ENCODE peak calls at places on chromosomes 7 and 10, in six cellular contexts. L, J, X, Z, G and U are unnamed samples.

GRCh38 chr10:100038561-100039071 is 28.9 kb upstream of the DNMBP start:
- DNase-seq in G (no peak), L (no peak), Z (no peak), X (no peak), J (no peak), U (peak)

GRCh38 chr7:82319674-82320118 is 123.9 kb downstream of the CACNA2D1 start:
- DNase-seq in J (peak), L (no peak), Z (no peak), X (no peak), G (peak), U (peak)

GRCh38 chr10:35208536-35208935 is 81.9 kb downstream of the CREM start:
- DNase-seq in X (no peak), J (no peak), Z (no peak), G (no peak), L (no peak), U (no peak)

GRCh38 chr7:13742719-13743640 is 246.5 kb downstream of the ETV1 start:
- DNase-seq in G (peak), J (peak), X (peak), L (no peak), Z (no peak), U (peak)

GRCh38 chr10:88782222-88782621 is 20.3 kb upstream of the LIPM start:
- DNase-seq in Z (no peak), X (no peak), J (no peak), G (no peak), L (no peak), U (no peak)

GRCh38 chr7:6564091-6564770 is 13.0 kb upstream of the GRID2IP start:
- DNase-seq in X (no peak), G (no peak), J (no peak), L (no peak), Z (no peak), U (no peak)

GRCh38 chr7:129427646-129428045 is 6.6 kb upstream of the STRIP2 start:
- DNase-seq in L (no peak), J (no peak), X (no peak), G (no peak), Z (no peak), U (no peak)

GRCh38 chr7:69968969-69969368 is 370.7 kb downstream of the AUTS2 start:
- DNase-seq in G (no peak), L (no peak), Z (no peak), X (no peak), J (no peak), U (no peak)

GRCh38 chr7:92778972-92779371 is 57.4 kb downstream of the CDK6 start:
- DNase-seq in G (peak), J (peak), X (no peak), Z (no peak), L (no peak), U (no peak)

GRCh38 chr7:27190284-27190748 is 5.3 kb upstream of the HOXA11 start:
- DNase-seq in G (no peak), L (no peak), Z (no peak), X (no peak), J (no peak), U (no peak)

GRCh38 chr10:21530616-21531015 is 3.4 kb upstream of the MLLT10 start:
- DNase-seq in X (no peak), J (no peak), L (no peak), G (peak), Z (no peak), U (no peak)

GRCh38 chr10:69641261-69641980 is 11.4 kb downstream of the FAM241B start:
- DNase-seq in L (no peak), G (no peak), X (no peak), Z (no peak), J (no peak), U (no peak)

GRCh38 chr10:12401466-12401865 is 52.1 kb downstream of the CAMK1D start:
- DNase-seq in X (no peak), J (no peak), L (no peak), G (no peak), Z (no peak), U (no peak)

GRCh38 chr10:114374141-114374791 is 30.0 kb downstream of the AFAP1L2 start:
- DNase-seq in L (no peak), J (peak), X (no peak), Z (no peak), G (peak), U (no peak)

GRCh38 chr10:48478980-48479811 is 125.7 kb downstream of the ARHGAP22 start:
- DNase-seq in J (no peak), X (peak), G (no peak), Z (no peak), L (no peak), U (no peak)

GRCh38 chr10:70265032-70265689 is 18.6 kb downstream of the NPFFR1 start:
- DNase-seq in Z (peak), G (no peak), J (no peak), X (peak), L (no peak), U (peak)

GRCh38 chr10:86759073-86759672 is 2.8 kb downstream of the BMPR1A start:
- DNase-seq in G (peak), L (no peak), X (no peak), J (peak), Z (no peak), U (no peak)

GRCh38 chr7:135755351-135755753 is 6.7 kb upstream of the FAM180A start:
- DNase-seq in Z (no peak), G (no peak), L (no peak), X (no peak), J (no peak), U (no peak)

GRCh38 chr10:77428776-77429395 is 208.7 kb downstream of the KCNMA1 start:
- DNase-seq in X (peak), J (peak), L (no peak), G (peak), Z (no peak), U (peak)

GRCh38 chr10:118594392-118595063 is 920 bp downstream of the PRLHR start:
- DNase-seq in X (peak), L (peak), G (peak), J (peak), Z (peak), U (peak)

GRCh38 chr10:1149793-1150637 is 93.8 kb downstream of the WDR37 start:
- DNase-seq in X (no peak), J (peak), Z (no peak), G (no peak), L (no peak), U (peak)

GRCh38 chr7:100483728-100484635 is at the start of gene NYAP1:
- DNase-seq in L (peak), X (peak), Z (no peak), G (peak), J (peak), U (peak)

GRCh38 chr10:104274762-104275721 is 6.1 kb downstream of the GSTO2 start:
- DNase-seq in X (peak), L (no peak), J (no peak), Z (peak), G (no peak), U (peak)

GRCh38 chr10:86715156-86715795 is 41.1 kb upstream of the BMPR1A start:
- DNase-seq in L (no peak), X (no peak), Z (no peak), G (no peak), J (no peak), U (no peak)

GRCh38 chr10:124588736-124589451 is 127.3 kb downstream of the LHPP start:
- DNase-seq in J (peak), X (no peak), Z (no peak), L (no peak), G (peak), U (no peak)

GRCh38 chr10:14184841-14185500 is 145.8 kb downstream of the FRMD4A start:
- DNase-seq in G (peak), X (no peak), J (peak), Z (no peak), L (peak), U (peak)

GRCh38 chr7:18778594-18778993 is 283.0 kb downstream of the HDAC9 start:
- DNase-seq in Z (no peak), X (no peak), J (peak), L (no peak), G (no peak), U (no peak)

GRCh38 chr7:84144935-84145334 is 49.7 kb downstream of the SEMA3A start:
- DNase-seq in J (no peak), X (no peak), Z (no peak), G (no peak), L (no peak), U (peak)

GRCh38 chr7:24284699-24285506 is 913 bp downstream of the NPY start:
- DNase-seq in X (peak), Z (no peak), G (peak), J (no peak), L (peak), U (peak)

GRCh38 chr10:86756511-86757109 is at the start of gene BMPR1A:
- DNase-seq in Z (no peak), J (peak), L (peak), G (no peak), X (peak), U (peak)

GRCh38 chr7:82443044-82443800 is at the start of gene CACNA2D1:
- DNase-seq in L (peak), Z (no peak), X (peak), G (no peak), J (no peak), U (peak)

GRCh38 chr10:121312582-121312981 is 285.7 kb downstream of the FGFR2 start:
- DNase-seq in G (no peak), Z (no peak), J (no peak), L (no peak), X (no peak), U (peak)

GRCh38 chr10:73774637-73775036 is 7.2 kb upstream of the CHCHD1 start:
- DNase-seq in Z (no peak), G (peak), J (peak), L (no peak), X (no peak), U (peak)

GRCh38 chr7:111329367-111330234 is 232.7 kb downstream of the IMMP2L start:
- DNase-seq in L (no peak), X (no peak), G (peak), J (peak), Z (no peak), U (peak)

GRCh38 chr7:96734343-96734742 is 24.7 kb upstream of the SEM1 start:
- DNase-seq in Z (no peak), L (no peak), J (no peak), G (no peak), X (no peak), U (no peak)

GRCh38 chr10:33291053-33291592 is 43.3 kb downstream of the NRP1 start:
- DNase-seq in X (no peak), J (peak), Z (no peak), L (no peak), G (peak), U (no peak)

GRCh38 chr10:61319550-61320256 is 133.5 kb downstream of the TMEM26 start:
- DNase-seq in G (no peak), Z (no peak), L (no peak), J (peak), X (no peak), U (peak)
- H2BK15ac ChIP-seq in G (no peak), Z (no peak), L (no peak), J (no peak), X (no peak), U (no peak)

DNA sequence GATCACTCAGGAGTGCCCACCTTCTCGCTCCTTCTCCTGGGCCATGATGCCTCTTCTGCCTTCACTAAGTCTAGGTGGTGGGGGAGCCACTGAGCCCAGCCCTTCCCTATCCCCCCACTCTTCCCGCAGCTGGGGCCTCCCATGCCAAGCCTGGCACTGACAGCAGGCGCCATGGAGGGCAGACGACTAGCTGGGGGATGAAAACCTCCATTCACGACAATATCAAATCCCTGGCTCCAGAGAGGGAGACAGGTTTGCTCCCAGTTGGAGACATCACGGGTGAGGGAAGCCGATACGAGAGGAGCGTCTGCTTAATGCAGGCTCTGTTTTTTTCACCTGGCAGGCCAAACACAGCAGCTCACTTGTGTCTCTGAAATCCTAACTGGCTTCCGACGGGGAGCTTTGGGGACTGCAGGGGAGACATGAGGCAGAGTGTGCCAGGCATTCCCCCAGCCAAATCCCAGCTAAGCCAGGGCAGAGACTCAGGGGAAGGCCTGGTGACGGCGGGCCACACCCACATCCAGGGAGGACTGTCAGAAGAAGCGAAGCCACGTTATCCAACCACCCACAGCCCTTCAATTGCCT is 307.4 kb upstream of the ZMIZ1 start:
- DNase-seq in J (no peak), G (no peak), L (no peak), Z (no peak), X (no peak), U (no peak)
- H2BK5ac ChIP-seq in J (no peak), G (no peak), L (no peak), Z (no peak), X (no peak), U (no peak)

GRCh38 chr10:6299234-6299633 is 96.5 kb downstream of the PFKFB3 start:
- DNase-seq in L (no peak), G (no peak), Z (no peak), X (no peak), J (no peak), U (peak)

GRCh38 chr10:6296456-6297214 is 93.9 kb downstream of the PFKFB3 start:
- DNase-seq in X (no peak), Z (no peak), L (no peak), G (peak), J (no peak), U (peak)

GRCh38 chr10:6298428-6298827 is 95.7 kb downstream of the PFKFB3 start:
- DNase-seq in J (no peak), Z (no peak), G (no peak), X (no peak), L (no peak), U (no peak)

GRCh38 chr10:6297951-6298381 is 95.2 kb downstream of the PFKFB3 start:
- DNase-seq in X (no peak), L (no peak), G (peak), J (no peak), Z (no peak), U (no peak)

GRCh38 chr10:6297522-6297921 is 94.8 kb downstream of the PFKFB3 start:
- DNase-seq in Z (no peak), X (no peak), L (no peak), J (no peak), G (peak), U (no peak)
- H2BK120ac ChIP-seq in Z (no peak), X (no peak), L (no peak), J (no peak), G (no peak), U (no peak)

GRCh38 chr7:120215654-120216053 is 57.3 kb upstream of the KCND2 start:
- DNase-seq in Z (no peak), G (no peak), L (no peak), J (no peak), X (no peak), U (no peak)
- H2BK15ac ChIP-seq in Z (no peak), G (no peak), L (no peak), J (no peak), X (no peak), U (no peak)

GRCh38 chr7:140506788-140507464 is 27.6 kb upstream of the MKRN1 start:
- DNase-seq in X (peak), G (peak), L (no peak), J (peak), Z (peak), U (peak)
- H2BK5ac ChIP-seq in X (no peak), G (no peak), L (no peak), J (peak), Z (peak), U (peak)

DNA sequence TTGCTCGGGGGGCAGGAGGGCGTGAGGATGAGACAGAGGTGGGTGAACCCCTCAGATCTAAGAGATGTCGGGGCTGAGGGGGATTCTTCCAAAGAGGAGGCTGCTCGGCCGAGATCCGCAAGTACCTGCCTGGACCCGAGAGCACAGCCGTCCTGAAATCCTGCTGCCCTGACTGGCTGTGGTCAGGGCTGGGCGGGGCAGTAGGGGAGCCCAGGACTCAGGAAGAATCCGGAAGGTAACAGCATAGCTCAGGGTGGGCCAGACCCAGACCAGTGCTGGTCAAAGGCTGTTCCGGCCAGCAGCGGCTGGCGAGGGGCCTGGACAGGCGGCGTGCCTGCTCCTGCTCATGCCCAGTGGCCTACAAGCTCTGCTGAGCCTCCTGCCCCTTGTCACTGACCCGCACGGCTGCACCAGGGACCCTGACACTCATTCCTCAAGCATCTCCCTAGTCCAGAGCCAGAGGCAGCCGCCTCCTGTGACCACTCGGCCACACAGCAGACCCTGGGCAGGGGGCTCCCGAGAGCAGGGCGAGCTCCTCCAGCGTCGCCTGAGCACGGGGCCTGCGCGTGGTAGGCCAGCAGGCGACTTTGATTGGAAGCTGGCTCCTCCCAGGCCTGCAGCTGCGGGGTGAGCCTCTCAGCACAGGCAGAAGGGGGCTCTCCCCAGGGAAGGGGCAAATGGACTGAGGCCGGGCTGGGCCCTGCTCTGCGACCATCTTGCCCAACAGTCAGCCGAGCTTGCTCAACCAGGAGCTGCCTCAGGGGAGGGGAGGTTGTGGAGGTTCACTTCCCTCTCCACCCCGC is 3.1 kb upstream of the ADAP1 start:
- DNase-seq in L (no peak), J (no peak), X (peak), G (no peak), Z (no peak), U (peak)
- H2BK120ac ChIP-seq in L (no peak), J (no peak), X (no peak), G (no peak), Z (no peak), U (no peak)

GRCh38 chr10:110034596-110034995 is 26.8 kb downstream of the ADD3 start:
- DNase-seq in G (no peak), J (peak), X (no peak), Z (no peak), L (no peak), U (no peak)
- H2BK15ac ChIP-seq in G (no peak), J (no peak), X (no peak), Z (no peak), L (no peak), U (no peak)

GRCh38 chr10:3048114-3049019 is 19.0 kb upstream of the PFKP start:
- DNase-seq in L (no peak), Z (no peak), J (peak), X (peak), G (peak), U (peak)

GRCh38 chr10:3046210-3046779 is 21.1 kb upstream of the PFKP start:
- DNase-seq in G (no peak), Z (no peak), X (no peak), J (no peak), L (no peak), U (no peak)

GRCh38 chr10:3045471-3046209 is 21.7 kb upstream of the PFKP start:
- DNase-seq in L (peak), J (peak), X (peak), Z (peak), G (peak), U (peak)

GRCh38 chr10:3047622-3047995 is 19.7 kb upstream of the PFKP start:
- DNase-seq in G (no peak), X (no peak), L (no peak), J (no peak), Z (no peak), U (no peak)

GRCh38 chr10:3046941-3047621 is 20.3 kb upstream of the PFKP start:
- DNase-seq in J (peak), Z (no peak), L (no peak), G (no peak), X (no peak), U (no peak)
- H2BK5ac ChIP-seq in J (peak), Z (no peak), L (no peak), G (no peak), X (no peak), U (no peak)